ENCODE peak calls at places on chromosomes 3 and 15, in ten cellular contexts. One of them, this sample, is unnamed. For H3K4me1, the result is how much of the 10 kb centered on the place peaks cover.

GRCh38 chr15:45307230-45307924 is 55.3 kb downstream of the SLC28A2 start:
- DNase-seq in tibial artery: no peak
- DNase-seq in mammary epithelial cell: peak
- DNase-seq in H9: no peak
- DNase-seq in cardiac muscle cell: no peak
- DNase-seq in fibroblast of lung: peak
- DNase-seq in endodermal cell: no peak
- DNase-seq in uterus: no peak
- DNase-seq in psoas muscle: no peak
- DNase-seq in colonic mucosa: no peak
- DNase-seq in this sample: no peak

GRCh38 chr15:90400005-90400758 is 12.1 kb downstream of the IQGAP1 start:
- DNase-seq in endodermal cell: no peak
- DNase-seq in psoas muscle: no peak
- DNase-seq in tibial artery: no peak
- DNase-seq in H9: no peak
- DNase-seq in uterus: no peak
- DNase-seq in cardiac muscle cell: no peak
- DNase-seq in colonic mucosa: no peak
- DNase-seq in mammary epithelial cell: peak
- DNase-seq in fibroblast of lung: no peak
- DNase-seq in this sample: no peak

GRCh38 chr15:41495736-41496599 is 2.3 kb downstream of the ITPKA start:
- DNase-seq in tibial artery: no peak
- DNase-seq in psoas muscle: no peak
- DNase-seq in mammary epithelial cell: no peak
- DNase-seq in endodermal cell: peak
- DNase-seq in cardiac muscle cell: peak
- DNase-seq in H9: peak
- DNase-seq in colonic mucosa: peak
- DNase-seq in fibroblast of lung: no peak
- DNase-seq in uterus: no peak
- DNase-seq in this sample: peak

GRCh38 chr3:130834476-130834875 is 59.4 kb upstream of the ATP2C1 start:
- DNase-seq in cardiac muscle cell: no peak
- DNase-seq in endodermal cell: no peak
- DNase-seq in uterus: no peak
- DNase-seq in tibial artery: no peak
- DNase-seq in H9: no peak
- DNase-seq in fibroblast of lung: no peak
- DNase-seq in psoas muscle: no peak
- DNase-seq in mammary epithelial cell: peak
- DNase-seq in colonic mucosa: no peak
- DNase-seq in this sample: peak

GRCh38 chr3:24160424-24160823 is 215.3 kb downstream of the NR1D2 start:
- DNase-seq in endodermal cell: peak
- DNase-seq in colonic mucosa: no peak
- DNase-seq in uterus: no peak
- DNase-seq in cardiac muscle cell: peak
- DNase-seq in tibial artery: no peak
- DNase-seq in fibroblast of lung: peak
- DNase-seq in psoas muscle: no peak
- DNase-seq in mammary epithelial cell: no peak
- DNase-seq in H9: peak
- DNase-seq in this sample: no peak

GRCh38 chr3:196995646-196996355 is 27.2 kb upstream of the PIGZ start:
- DNase-seq in fibroblast of lung: no peak
- DNase-seq in cardiac muscle cell: no peak
- DNase-seq in uterus: no peak
- DNase-seq in mammary epithelial cell: no peak
- DNase-seq in psoas muscle: no peak
- DNase-seq in tibial artery: peak
- DNase-seq in colonic mucosa: no peak
- DNase-seq in endodermal cell: peak
- DNase-seq in H9: no peak
- DNase-seq in this sample: no peak

GRCh38 chr3:53581671-53582070 is 87.3 kb downstream of the CACNA1D start:
- DNase-seq in psoas muscle: no peak
- DNase-seq in colonic mucosa: no peak
- DNase-seq in cardiac muscle cell: no peak
- DNase-seq in endodermal cell: no peak
- DNase-seq in tibial artery: no peak
- DNase-seq in H9: no peak
- DNase-seq in uterus: no peak
- DNase-seq in mammary epithelial cell: peak
- DNase-seq in fibroblast of lung: no peak
- DNase-seq in this sample: no peak

GRCh38 chr3:173371848-173372487 is 25.6 kb upstream of the NLGN1 start:
- DNase-seq in fibroblast of lung: peak
- DNase-seq in uterus: peak
- DNase-seq in H9: peak
- DNase-seq in tibial artery: no peak
- DNase-seq in endodermal cell: peak
- DNase-seq in psoas muscle: no peak
- DNase-seq in mammary epithelial cell: peak
- DNase-seq in colonic mucosa: peak
- DNase-seq in cardiac muscle cell: peak
- DNase-seq in this sample: peak

DNA sequence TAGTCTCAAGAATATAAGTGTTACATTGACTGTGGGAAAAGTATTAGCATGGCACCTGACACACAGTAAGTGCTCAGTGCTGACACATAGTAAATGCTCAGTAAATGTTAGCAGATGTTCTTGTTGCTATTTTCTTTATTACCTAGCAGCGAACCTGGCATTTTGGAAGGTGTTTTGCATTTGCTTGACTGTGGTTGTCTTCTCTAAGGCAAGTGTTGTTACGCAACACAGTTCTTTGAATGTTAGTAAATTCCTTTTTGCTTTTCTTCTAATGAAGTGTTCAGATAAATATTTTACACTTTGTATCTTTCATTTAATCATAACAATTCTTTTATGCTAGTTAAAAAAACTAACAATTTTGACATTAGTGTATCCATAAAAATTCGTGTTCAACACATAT is 5.2 kb downstream of the MITF start:
- DNase-seq in tibial artery: no peak
- DNase-seq in uterus: no peak
- DNase-seq in mammary epithelial cell: no peak
- DNase-seq in colonic mucosa: no peak
- DNase-seq in cardiac muscle cell: no peak
- DNase-seq in psoas muscle: no peak
- DNase-seq in H9: no peak
- DNase-seq in fibroblast of lung: no peak
- DNase-seq in endodermal cell: no peak
- DNase-seq in this sample: no peak
- H3K4me1 ChIP-seq in tibial artery: under half
- H3K4me1 ChIP-seq in uterus: under half
- H3K4me1 ChIP-seq in mammary epithelial cell: under half
- H3K4me1 ChIP-seq in colonic mucosa: under half
- H3K4me1 ChIP-seq in cardiac muscle cell: under half
- H3K4me1 ChIP-seq in psoas muscle: half or more
- H3K4me1 ChIP-seq in H9: under half
- H3K4me1 ChIP-seq in fibroblast of lung: under half
- H3K4me1 ChIP-seq in endodermal cell: under half
- H3K4me1 ChIP-seq in this sample: under half

DNA sequence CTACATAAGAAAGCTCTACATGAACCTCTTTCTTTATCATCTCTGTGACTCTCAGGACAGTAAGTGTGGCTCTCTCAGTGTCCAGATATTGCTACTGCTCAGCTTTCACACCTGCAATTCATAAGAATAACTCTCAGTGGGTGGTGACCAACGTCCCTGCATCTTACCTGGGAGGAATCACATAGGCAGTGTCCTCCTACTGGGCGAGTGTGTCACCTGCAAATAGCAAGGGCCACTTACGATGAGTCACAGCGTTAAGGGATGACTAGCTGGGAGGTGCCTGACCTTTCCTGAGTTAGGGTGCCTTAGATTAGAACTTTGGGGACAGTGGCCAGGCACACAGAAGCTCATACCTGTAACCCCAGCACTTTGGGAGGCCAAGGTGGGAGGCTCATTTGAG is 90.8 kb upstream of the C3orf80 start:
- DNase-seq in uterus: no peak
- DNase-seq in cardiac muscle cell: no peak
- DNase-seq in H9: peak
- DNase-seq in psoas muscle: no peak
- DNase-seq in endodermal cell: peak
- DNase-seq in mammary epithelial cell: no peak
- DNase-seq in fibroblast of lung: no peak
- DNase-seq in tibial artery: no peak
- DNase-seq in colonic mucosa: no peak
- DNase-seq in this sample: no peak
- TF ChIP-seq CTCF in uterus: no peak
- TF ChIP-seq CTCF in cardiac muscle cell: no peak
- TF ChIP-seq CTCF in H9: no peak
- TF ChIP-seq CTCF in psoas muscle: no peak
- TF ChIP-seq CTCF in endodermal cell: peak
- TF ChIP-seq CTCF in mammary epithelial cell: no peak
- TF ChIP-seq CTCF in fibroblast of lung: no peak
- TF ChIP-seq CTCF in tibial artery: no peak
- TF ChIP-seq CTCF in colonic mucosa: no peak
- TF ChIP-seq CTCF in this sample: no peak

GRCh38 chr3:126677862-126678549 is 23.1 kb upstream of the TXNRD3 start:
- DNase-seq in psoas muscle: no peak
- DNase-seq in tibial artery: no peak
- DNase-seq in uterus: no peak
- DNase-seq in cardiac muscle cell: no peak
- DNase-seq in H9: no peak
- DNase-seq in mammary epithelial cell: no peak
- DNase-seq in colonic mucosa: no peak
- DNase-seq in endodermal cell: peak
- DNase-seq in fibroblast of lung: no peak
- DNase-seq in this sample: no peak

GRCh38 chr3:126679831-126680677 is 24.0 kb upstream of the CHCHD6 start:
- DNase-seq in colonic mucosa: no peak
- DNase-seq in uterus: no peak
- DNase-seq in fibroblast of lung: no peak
- DNase-seq in psoas muscle: no peak
- DNase-seq in endodermal cell: no peak
- DNase-seq in H9: no peak
- DNase-seq in tibial artery: no peak
- DNase-seq in cardiac muscle cell: no peak
- DNase-seq in mammary epithelial cell: no peak
- DNase-seq in this sample: no peak

GRCh38 chr3:126678691-126679317 is 23.9 kb upstream of the TXNRD3 start:
- DNase-seq in H9: no peak
- DNase-seq in fibroblast of lung: no peak
- DNase-seq in endodermal cell: no peak
- DNase-seq in tibial artery: no peak
- DNase-seq in psoas muscle: no peak
- DNase-seq in uterus: no peak
- DNase-seq in colonic mucosa: peak
- DNase-seq in mammary epithelial cell: no peak
- DNase-seq in cardiac muscle cell: no peak
- DNase-seq in this sample: no peak

GRCh38 chr3:126676919-126677705 is 22.2 kb upstream of the TXNRD3 start:
- DNase-seq in tibial artery: no peak
- DNase-seq in uterus: no peak
- DNase-seq in psoas muscle: no peak
- DNase-seq in H9: no peak
- DNase-seq in mammary epithelial cell: no peak
- DNase-seq in fibroblast of lung: no peak
- DNase-seq in cardiac muscle cell: no peak
- DNase-seq in colonic mucosa: no peak
- DNase-seq in endodermal cell: peak
- DNase-seq in this sample: no peak

GRCh38 chr3:126679318-126679751 is 24.4 kb upstream of the TXNRD3 start:
- DNase-seq in endodermal cell: peak
- DNase-seq in mammary epithelial cell: peak
- DNase-seq in fibroblast of lung: peak
- DNase-seq in psoas muscle: peak
- DNase-seq in tibial artery: peak
- DNase-seq in uterus: peak
- DNase-seq in colonic mucosa: peak
- DNase-seq in H9: peak
- DNase-seq in cardiac muscle cell: peak
- DNase-seq in this sample: peak
- H3K4me1 ChIP-seq in endodermal cell: under half
- H3K4me1 ChIP-seq in mammary epithelial cell: under half
- H3K4me1 ChIP-seq in fibroblast of lung: under half
- H3K4me1 ChIP-seq in psoas muscle: under half
- H3K4me1 ChIP-seq in tibial artery: under half
- H3K4me1 ChIP-seq in uterus: under half
- H3K4me1 ChIP-seq in colonic mucosa: under half
- H3K4me1 ChIP-seq in H9: under half
- H3K4me1 ChIP-seq in cardiac muscle cell: under half
- H3K4me1 ChIP-seq in this sample: under half

GRCh38 chr3:11601446-11602241 is 42.1 kb downstream of the VGLL4 start:
- DNase-seq in cardiac muscle cell: no peak
- DNase-seq in fibroblast of lung: peak
- DNase-seq in psoas muscle: peak
- DNase-seq in endodermal cell: peak
- DNase-seq in uterus: peak
- DNase-seq in H9: peak
- DNase-seq in tibial artery: peak
- DNase-seq in mammary epithelial cell: no peak
- DNase-seq in colonic mucosa: no peak
- DNase-seq in this sample: no peak

GRCh38 chr3:11602441-11602840 is 41.3 kb downstream of the VGLL4 start:
- DNase-seq in colonic mucosa: no peak
- DNase-seq in H9: no peak
- DNase-seq in tibial artery: no peak
- DNase-seq in mammary epithelial cell: no peak
- DNase-seq in endodermal cell: no peak
- DNase-seq in psoas muscle: no peak
- DNase-seq in uterus: no peak
- DNase-seq in cardiac muscle cell: no peak
- DNase-seq in fibroblast of lung: no peak
- DNase-seq in this sample: no peak

GRCh38 chr3:11603628-11604027 is 40.1 kb downstream of the VGLL4 start:
- DNase-seq in cardiac muscle cell: no peak
- DNase-seq in psoas muscle: peak
- DNase-seq in tibial artery: peak
- DNase-seq in endodermal cell: no peak
- DNase-seq in uterus: peak
- DNase-seq in mammary epithelial cell: no peak
- DNase-seq in fibroblast of lung: peak
- DNase-seq in colonic mucosa: no peak
- DNase-seq in H9: no peak
- DNase-seq in this sample: no peak

GRCh38 chr3:11602886-11603285 is 40.8 kb downstream of the VGLL4 start:
- DNase-seq in tibial artery: no peak
- DNase-seq in H9: no peak
- DNase-seq in endodermal cell: no peak
- DNase-seq in psoas muscle: no peak
- DNase-seq in cardiac muscle cell: no peak
- DNase-seq in uterus: no peak
- DNase-seq in fibroblast of lung: no peak
- DNase-seq in mammary epithelial cell: no peak
- DNase-seq in colonic mucosa: no peak
- DNase-seq in this sample: no peak

DNA sequence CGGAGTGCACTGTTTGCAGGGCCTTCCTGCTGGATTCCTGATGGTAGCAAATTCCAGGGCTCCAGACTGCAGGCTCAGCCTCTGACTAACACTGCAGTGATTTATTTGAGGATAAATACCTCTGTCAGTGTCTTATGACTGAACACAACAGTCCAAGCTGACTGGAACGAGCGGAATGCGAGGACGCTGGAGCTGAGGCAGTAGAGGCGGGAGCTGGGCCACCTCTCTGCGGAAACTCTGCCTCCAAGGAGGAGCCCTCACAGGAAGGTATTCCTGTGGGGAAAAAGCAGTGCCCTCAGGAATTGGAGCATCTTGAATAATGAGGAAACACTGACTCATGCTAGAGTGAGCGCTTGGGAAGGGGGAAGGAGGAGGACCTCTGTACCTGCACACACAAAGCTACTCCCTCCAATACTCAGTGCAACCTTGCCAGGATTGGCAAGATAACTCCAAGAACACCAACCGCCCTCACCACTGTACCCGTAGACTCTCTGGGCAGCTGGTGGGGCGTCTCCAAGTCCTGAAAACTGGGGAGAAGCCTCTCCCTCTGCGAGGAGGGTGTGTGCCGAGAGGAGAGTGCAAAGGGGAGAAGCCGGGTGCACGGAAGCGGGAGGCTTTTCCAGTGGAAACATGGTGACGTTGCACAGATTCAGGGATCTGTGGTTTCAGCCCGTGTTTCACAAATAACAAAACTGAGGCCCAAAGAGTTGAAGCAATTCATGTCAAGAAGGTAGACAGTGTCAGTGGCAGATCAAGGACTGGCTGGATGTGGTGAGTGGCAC is 43.0 kb downstream of the VGLL4 start:
- DNase-seq in uterus: peak
- DNase-seq in fibroblast of lung: peak
- DNase-seq in colonic mucosa: no peak
- DNase-seq in cardiac muscle cell: peak
- DNase-seq in mammary epithelial cell: peak
- DNase-seq in psoas muscle: peak
- DNase-seq in H9: peak
- DNase-seq in endodermal cell: peak
- DNase-seq in tibial artery: peak
- DNase-seq in this sample: peak
- TF ChIP-seq CTCF in uterus: no peak
- TF ChIP-seq CTCF in fibroblast of lung: no peak
- TF ChIP-seq CTCF in colonic mucosa: no peak
- TF ChIP-seq CTCF in cardiac muscle cell: no peak
- TF ChIP-seq CTCF in mammary epithelial cell: no peak
- TF ChIP-seq CTCF in psoas muscle: no peak
- TF ChIP-seq CTCF in H9: no peak
- TF ChIP-seq CTCF in endodermal cell: no peak
- TF ChIP-seq CTCF in tibial artery: no peak
- TF ChIP-seq CTCF in this sample: no peak

This sample was measured in adrenal gland.